ENCODE peak calls at places on chromosomes 7 and 10, in six cellular contexts. Y is heart left ventricle, T is fibroblast of the aortic adventitia, F is cardiac fibroblast, V is NB4, N is GM12865. O is an unnamed sample.

GRCh38 chr10:6743291-6743849 is 163.3 kb upstream of the PRKCQ start:
- DNase-seq in N (no peak), F (no peak), Y (no peak), V (no peak), T (no peak), O (no peak)

GRCh38 chr10:30124706-30125105 is 65.3 kb upstream of the JCAD start:
- DNase-seq in T (no peak), F (no peak), V (no peak), N (no peak), Y (no peak), O (no peak)

GRCh38 chr10:3887404-3887803 is 102.4 kb upstream of the KLF6 start:
- DNase-seq in Y (no peak), T (peak), V (no peak), N (no peak), F (no peak), O (no peak)

GRCh38 chr7:21358640-21359039 is 69.2 kb upstream of the SP4 start:
- DNase-seq in T (no peak), Y (no peak), V (peak), F (no peak), N (peak), O (no peak)

GRCh38 chr10:102452672-102453340 is 1.5 kb upstream of the C10orf95 start:
- DNase-seq in F (peak), N (peak), Y (no peak), T (peak), V (peak), O (no peak)

GRCh38 chr7:14341200-14341599 is 351.7 kb upstream of the ETV1 start:
- DNase-seq in V (no peak), Y (no peak), F (no peak), N (no peak), T (no peak), O (no peak)

GRCh38 chr7:101614098-101614938 is 14.8 kb downstream of the MYL10 start:
- DNase-seq in N (no peak), F (no peak), Y (no peak), V (peak), T (peak), O (no peak)

GRCh38 chr7:42247301-42247700 is 10.3 kb upstream of the GLI3 start:
- DNase-seq in N (no peak), V (no peak), F (peak), T (peak), Y (no peak), O (no peak)

GRCh38 chr10:71266147-71266917 is 52.7 kb upstream of the SLC29A3 start:
- DNase-seq in F (peak), N (no peak), V (peak), T (peak), Y (peak), O (no peak)

GRCh38 chr7:128035712-128036111 is 4.5 kb upstream of the LRRC4 start:
- DNase-seq in T (peak), F (no peak), N (no peak), V (peak), Y (no peak), O (no peak)

GRCh38 chr10:129963076-129963830 is 821 bp downstream of the EBF3 start:
- DNase-seq in N (no peak), Y (no peak), T (peak), V (peak), F (peak), O (no peak)

GRCh38 chr10:113381906-113382562 is 170.8 kb upstream of the HABP2 start:
- DNase-seq in V (peak), F (peak), T (peak), Y (peak), N (peak), O (no peak)

GRCh38 chr7:113629244-113629643 is 289.6 kb downstream of the PPP1R3A start:
- DNase-seq in T (peak), Y (no peak), F (no peak), V (no peak), N (peak), O (no peak)

GRCh38 chr7:159151231-159151630 is 6.6 kb upstream of the VIPR2 start:
- DNase-seq in V (no peak), N (no peak), F (no peak), T (no peak), Y (no peak), O (no peak)

GRCh38 chr7:96303686-96304443 is 18.0 kb downstream of the SLC25A13 start:
- DNase-seq in N (no peak), T (peak), V (peak), Y (no peak), F (peak), O (no peak)

GRCh38 chr7:42575161-42575560 is 336.7 kb downstream of the C7orf25 start:
- DNase-seq in N (no peak), T (no peak), Y (no peak), F (no peak), V (no peak), O (no peak)

GRCh38 chr10:77371848-77372247 is 265.8 kb downstream of the KCNMA1 start:
- DNase-seq in F (no peak), T (no peak), N (no peak), Y (no peak), V (no peak), O (no peak)

GRCh38 chr10:44967596-44967995 is 8.0 kb downstream of the RASSF4 start:
- DNase-seq in F (no peak), T (no peak), V (peak), Y (no peak), N (no peak), O (no peak)

GRCh38 chr10:46223064-46223480 is 63.7 kb upstream of the ANTXRL start:
- DNase-seq in T (no peak), F (no peak), Y (no peak), V (peak), N (peak), O (no peak)
- TF ChIP-seq CTCF in T (no peak), F (peak), Y (no peak), V (peak), N (peak), O (no peak)

DNA sequence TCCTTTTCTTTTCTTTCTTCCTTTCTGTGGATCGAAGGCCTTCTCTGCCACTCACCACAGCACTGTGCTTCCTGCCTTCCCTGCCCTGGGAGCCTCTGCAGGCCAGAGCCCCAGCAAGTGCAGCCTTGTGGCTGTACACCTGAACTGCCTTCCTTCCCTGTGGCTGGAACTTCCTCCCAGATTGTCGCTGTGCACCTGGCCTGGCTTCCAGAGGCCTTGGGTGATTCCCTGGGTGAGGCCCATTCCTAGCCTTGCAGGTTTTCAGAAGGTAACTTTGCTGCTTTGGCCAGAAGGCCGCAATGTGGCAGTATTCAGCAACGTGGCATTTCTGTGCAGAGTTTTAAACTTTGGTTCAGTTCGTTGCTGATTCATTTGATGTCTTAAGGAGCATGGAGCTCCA is 50.1 kb upstream of the RASGEF1A start:
- DNase-seq in V (no peak), N (no peak), F (no peak), Y (no peak), T (no peak), O (peak)
- TF ChIP-seq CTCF in V (no peak), N (no peak), F (no peak), Y (no peak), T (no peak), O (no peak)

DNA sequence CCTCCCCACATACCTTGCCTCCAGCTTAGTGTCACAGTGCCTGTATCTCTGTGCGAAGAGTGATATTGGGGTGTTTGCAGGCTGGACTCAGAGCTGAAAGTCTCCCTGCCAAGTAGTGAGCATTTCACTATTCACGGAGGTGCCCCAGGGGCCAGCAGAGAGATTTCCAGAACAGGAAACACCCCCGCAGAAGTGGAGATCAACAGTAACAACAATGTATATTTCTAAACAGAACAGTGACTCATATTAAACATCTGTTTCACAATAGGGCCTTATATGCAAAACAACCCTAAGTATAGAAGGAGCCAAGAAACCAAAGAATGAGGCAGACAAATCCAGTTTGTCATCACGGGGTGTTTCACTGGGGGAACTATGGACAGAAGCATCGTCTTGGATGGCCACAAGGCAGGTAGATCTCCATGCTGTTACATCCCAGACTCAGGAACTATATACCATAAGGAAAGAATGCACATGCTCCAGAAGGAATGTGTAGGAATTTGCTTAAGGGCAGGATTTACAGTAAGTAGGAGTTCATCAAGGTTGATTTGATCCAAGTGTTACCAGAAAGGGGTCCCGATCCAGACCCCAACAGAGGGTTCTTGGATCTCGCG is 29.3 kb upstream of the CCL24 start:
- DNase-seq in V (peak), Y (peak), T (peak), F (peak), N (peak), O (peak)
- TF ChIP-seq CTCF in V (no peak), Y (no peak), T (no peak), F (no peak), N (no peak), O (no peak)

GRCh38 chr7:77799078-77799964 is 748 bp downstream of the PHTF2 start:
- DNase-seq in T (peak), Y (peak), F (peak), V (peak), N (peak), O (peak)
- TF ChIP-seq CTCF in T (no peak), Y (no peak), F (no peak), V (no peak), N (no peak), O (no peak)

GRCh38 chr7:48035301-48035966 is at the start of gene C7orf57:
- DNase-seq in T (peak), N (peak), Y (peak), V (no peak), F (peak), O (peak)
- TF ChIP-seq CTCF in T (no peak), N (no peak), Y (peak), V (no peak), F (no peak), O (peak)

GRCh38 chr7:33087858-33088257 is 21.3 kb downstream of the RP9 start:
- DNase-seq in V (no peak), N (no peak), Y (no peak), F (peak), T (peak), O (no peak)

GRCh38 chr7:33091111-33091531 is 18.1 kb downstream of the RP9 start:
- DNase-seq in Y (no peak), N (no peak), V (no peak), T (peak), F (peak), O (no peak)

GRCh38 chr7:33093266-33093665 is 15.9 kb downstream of the RP9 start:
- DNase-seq in F (no peak), T (peak), V (no peak), N (no peak), Y (no peak), O (no peak)

GRCh38 chr7:33089142-33089541 is 20.1 kb downstream of the RP9 start:
- DNase-seq in N (no peak), T (no peak), F (no peak), Y (no peak), V (peak), O (no peak)

DNA sequence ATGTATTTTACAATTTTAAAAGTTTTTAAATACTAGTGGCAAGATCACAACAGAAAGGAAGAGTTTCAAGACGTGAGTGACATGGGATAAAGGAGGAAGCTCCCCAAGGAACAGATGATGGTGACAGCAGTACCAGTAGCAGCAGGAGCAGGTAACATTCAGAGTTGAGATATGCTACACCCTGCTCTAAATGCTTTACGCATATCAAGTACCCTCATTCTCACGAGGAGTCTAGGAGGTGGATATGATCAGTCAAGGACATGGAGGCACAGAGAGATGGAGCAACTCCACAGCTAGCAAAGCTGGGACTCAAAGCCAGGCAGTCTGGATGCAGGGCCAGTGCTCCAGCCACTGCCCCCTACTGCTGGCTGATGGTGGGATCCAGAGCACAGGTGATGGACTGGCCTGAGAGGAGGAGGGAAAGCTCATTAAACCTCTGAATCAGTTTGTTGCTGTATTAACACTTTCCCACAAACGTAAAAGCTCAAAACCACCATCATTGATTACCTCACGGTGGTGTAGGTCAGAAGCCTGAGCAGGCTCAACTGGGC is 17.5 kb downstream of the RP9 start:
- DNase-seq in T (no peak), V (peak), N (no peak), Y (no peak), F (no peak), O (no peak)
- TF ChIP-seq CTCF in T (no peak), V (peak), N (no peak), Y (no peak), F (no peak), O (no peak)

DNA sequence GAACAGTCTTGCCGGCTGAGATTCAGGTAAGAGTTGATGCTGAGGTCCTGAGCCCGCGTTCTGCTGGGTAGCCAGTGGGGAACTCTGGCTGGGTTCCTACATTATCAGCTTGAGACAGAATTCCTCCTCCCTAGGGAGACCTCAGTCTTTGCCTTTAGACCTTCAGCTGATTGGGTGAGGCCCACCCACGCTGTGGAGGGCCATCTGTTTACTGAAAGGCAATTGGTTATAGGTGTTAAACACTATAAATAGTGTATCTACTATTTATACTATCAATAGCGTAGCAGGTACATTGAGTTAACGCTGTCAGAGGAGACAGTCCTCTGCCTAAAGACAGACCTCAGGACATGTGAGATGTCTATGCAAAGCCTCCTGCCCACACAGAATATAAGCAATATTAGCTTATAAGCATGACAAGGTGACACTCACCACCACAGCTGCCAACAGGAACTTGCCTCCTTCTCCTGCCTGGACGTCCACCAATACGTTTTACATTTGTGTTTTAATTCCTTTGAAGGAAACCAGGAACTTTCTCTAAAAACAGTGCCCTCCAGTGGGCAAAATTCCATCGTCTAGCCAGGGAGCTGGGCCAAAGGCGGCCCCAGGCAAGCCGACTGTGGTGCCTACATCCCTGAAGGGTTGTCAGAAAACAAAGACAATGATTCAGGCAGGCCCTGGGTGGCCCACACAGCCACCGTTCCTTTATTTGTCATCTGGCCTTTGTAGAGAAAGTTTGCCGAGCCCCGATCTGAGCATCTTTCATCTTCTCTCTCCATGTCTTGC is 58.8 kb downstream of the INSIG1 start:
- DNase-seq in T (no peak), N (no peak), F (no peak), V (peak), Y (no peak), O (no peak)
- TF ChIP-seq CTCF in T (no peak), N (peak), F (no peak), V (peak), Y (peak), O (no peak)

GRCh38 chr10:35637456-35637855 is 4.6 kb downstream of the FZD8 start:
- DNase-seq in Y (no peak), N (no peak), V (no peak), F (peak), T (peak), O (no peak)

GRCh38 chr10:35638116-35638515 is 4.0 kb downstream of the FZD8 start:
- DNase-seq in T (peak), Y (no peak), F (no peak), N (no peak), V (no peak), O (no peak)

GRCh38 chr10:35639651-35640311 is 2.3 kb downstream of the FZD8 start:
- DNase-seq in F (peak), T (peak), Y (peak), V (no peak), N (peak), O (no peak)

GRCh38 chr10:35640474-35640873 is 1.6 kb downstream of the FZD8 start:
- DNase-seq in F (peak), Y (peak), T (peak), V (no peak), N (peak), O (peak)

GRCh38 chr10:35639021-35639521 is 3.0 kb downstream of the FZD8 start:
- DNase-seq in T (peak), N (no peak), Y (no peak), V (no peak), F (no peak), O (no peak)
- TF ChIP-seq CTCF in T (no peak), N (no peak), Y (no peak), V (no peak), F (no peak), O (no peak)